ENCODE peak calls at places on chromosomes 2 and 18, in seven cellular contexts. One of them, this sample, is unnamed.

GRCh38 chr2:138723588-138723987 is 56.6 kb downstream of the NXPH2 start:
- DNase-seq in stimulated activated CD4-positive, alpha-beta T cell treated with anti-CD3 and anti-CD28 coated beads, Interleukin-4, amount 100 ng/mL, for 4 hours: no peak
- DNase-seq in iris pigment epithelial cell: no peak
- DNase-seq in IMR-90: no peak
- DNase-seq in CD4-positive, alpha-beta memory T cell: no peak
- DNase-seq in CD4-positive, alpha-beta T cell: no peak
- DNase-seq in HFFc6: no peak
- DNase-seq in this sample: no peak

GRCh38 chr2:241564596-241565411 is 6.3 kb downstream of the BOK start:
- DNase-seq in stimulated activated CD4-positive, alpha-beta T cell treated with anti-CD3 and anti-CD28 coated beads, Interleukin-4, amount 100 ng/mL, for 4 hours: no peak
- DNase-seq in iris pigment epithelial cell: no peak
- DNase-seq in IMR-90: no peak
- DNase-seq in CD4-positive, alpha-beta memory T cell: no peak
- DNase-seq in CD4-positive, alpha-beta T cell: no peak
- DNase-seq in HFFc6: no peak
- DNase-seq in this sample: no peak

GRCh38 chr2:107712857-107713256 is 113.8 kb upstream of the RGPD4 start:
- DNase-seq in stimulated activated CD4-positive, alpha-beta T cell treated with anti-CD3 and anti-CD28 coated beads, Interleukin-4, amount 100 ng/mL, for 4 hours: no peak
- DNase-seq in iris pigment epithelial cell: peak
- DNase-seq in IMR-90: no peak
- DNase-seq in CD4-positive, alpha-beta memory T cell: no peak
- DNase-seq in CD4-positive, alpha-beta T cell: no peak
- DNase-seq in HFFc6: no peak
- DNase-seq in this sample: peak

GRCh38 chr2:38499921-38500634 is 102.7 kb downstream of the HNRNPLL start:
- DNase-seq in stimulated activated CD4-positive, alpha-beta T cell treated with anti-CD3 and anti-CD28 coated beads, Interleukin-4, amount 100 ng/mL, for 4 hours: no peak
- DNase-seq in iris pigment epithelial cell: no peak
- DNase-seq in IMR-90: no peak
- DNase-seq in CD4-positive, alpha-beta memory T cell: no peak
- DNase-seq in CD4-positive, alpha-beta T cell: no peak
- DNase-seq in HFFc6: no peak
- DNase-seq in this sample: no peak

GRCh38 chr2:162245737-162246136 is 2.5 kb upstream of the FAP start:
- DNase-seq in stimulated activated CD4-positive, alpha-beta T cell treated with anti-CD3 and anti-CD28 coated beads, Interleukin-4, amount 100 ng/mL, for 4 hours: no peak
- DNase-seq in iris pigment epithelial cell: peak
- DNase-seq in IMR-90: peak
- DNase-seq in CD4-positive, alpha-beta memory T cell: no peak
- DNase-seq in CD4-positive, alpha-beta T cell: no peak
- DNase-seq in HFFc6: peak
- DNase-seq in this sample: no peak

GRCh38 chr2:48900321-48901014 is 144.9 kb upstream of the LHCGR start:
- DNase-seq in stimulated activated CD4-positive, alpha-beta T cell treated with anti-CD3 and anti-CD28 coated beads, Interleukin-4, amount 100 ng/mL, for 4 hours: no peak
- DNase-seq in iris pigment epithelial cell: no peak
- DNase-seq in IMR-90: no peak
- DNase-seq in CD4-positive, alpha-beta memory T cell: no peak
- DNase-seq in CD4-positive, alpha-beta T cell: no peak
- DNase-seq in HFFc6: no peak
- DNase-seq in this sample: no peak

GRCh38 chr2:237583385-237584295 is 6.9 kb downstream of the RAB17 start:
- DNase-seq in stimulated activated CD4-positive, alpha-beta T cell treated with anti-CD3 and anti-CD28 coated beads, Interleukin-4, amount 100 ng/mL, for 4 hours: no peak
- DNase-seq in iris pigment epithelial cell: no peak
- DNase-seq in IMR-90: no peak
- DNase-seq in CD4-positive, alpha-beta memory T cell: no peak
- DNase-seq in CD4-positive, alpha-beta T cell: no peak
- DNase-seq in HFFc6: no peak
- DNase-seq in this sample: no peak

GRCh38 chr18:75422341-75422910 is 5.1 kb downstream of the SMIM21 start:
- DNase-seq in stimulated activated CD4-positive, alpha-beta T cell treated with anti-CD3 and anti-CD28 coated beads, Interleukin-4, amount 100 ng/mL, for 4 hours: no peak
- DNase-seq in iris pigment epithelial cell: peak
- DNase-seq in IMR-90: peak
- DNase-seq in CD4-positive, alpha-beta memory T cell: no peak
- DNase-seq in CD4-positive, alpha-beta T cell: no peak
- DNase-seq in HFFc6: no peak
- DNase-seq in this sample: no peak

GRCh38 chr2:130252880-130253645 is 54.8 kb upstream of the TUBA3E start:
- DNase-seq in stimulated activated CD4-positive, alpha-beta T cell treated with anti-CD3 and anti-CD28 coated beads, Interleukin-4, amount 100 ng/mL, for 4 hours: no peak
- DNase-seq in iris pigment epithelial cell: peak
- DNase-seq in IMR-90: no peak
- DNase-seq in CD4-positive, alpha-beta memory T cell: no peak
- DNase-seq in CD4-positive, alpha-beta T cell: no peak
- DNase-seq in HFFc6: peak
- DNase-seq in this sample: no peak

GRCh38 chr2:240459401-240460242 is 24.2 kb downstream of the GPC1 start:
- DNase-seq in stimulated activated CD4-positive, alpha-beta T cell treated with anti-CD3 and anti-CD28 coated beads, Interleukin-4, amount 100 ng/mL, for 4 hours: no peak
- DNase-seq in iris pigment epithelial cell: no peak
- DNase-seq in IMR-90: no peak
- DNase-seq in CD4-positive, alpha-beta memory T cell: no peak
- DNase-seq in CD4-positive, alpha-beta T cell: no peak
- DNase-seq in HFFc6: no peak
- DNase-seq in this sample: no peak

GRCh38 chr2:196230460-196230859 is 59.1 kb upstream of the STK17B start:
- DNase-seq in stimulated activated CD4-positive, alpha-beta T cell treated with anti-CD3 and anti-CD28 coated beads, Interleukin-4, amount 100 ng/mL, for 4 hours: no peak
- DNase-seq in iris pigment epithelial cell: no peak
- DNase-seq in IMR-90: no peak
- DNase-seq in CD4-positive, alpha-beta memory T cell: no peak
- DNase-seq in CD4-positive, alpha-beta T cell: no peak
- DNase-seq in HFFc6: no peak
- DNase-seq in this sample: no peak

GRCh38 chr18:36064027-36064808 is 3.1 kb downstream of the RPRD1A start:
- DNase-seq in stimulated activated CD4-positive, alpha-beta T cell treated with anti-CD3 and anti-CD28 coated beads, Interleukin-4, amount 100 ng/mL, for 4 hours: no peak
- DNase-seq in iris pigment epithelial cell: no peak
- DNase-seq in IMR-90: no peak
- DNase-seq in CD4-positive, alpha-beta memory T cell: no peak
- DNase-seq in CD4-positive, alpha-beta T cell: no peak
- DNase-seq in HFFc6: no peak
- DNase-seq in this sample: no peak

GRCh38 chr18:44917184-44917864 is 236.6 kb downstream of the SETBP1 start:
- DNase-seq in stimulated activated CD4-positive, alpha-beta T cell treated with anti-CD3 and anti-CD28 coated beads, Interleukin-4, amount 100 ng/mL, for 4 hours: no peak
- DNase-seq in iris pigment epithelial cell: no peak
- DNase-seq in IMR-90: no peak
- DNase-seq in CD4-positive, alpha-beta memory T cell: no peak
- DNase-seq in CD4-positive, alpha-beta T cell: no peak
- DNase-seq in HFFc6: no peak
- DNase-seq in this sample: no peak

GRCh38 chr2:68722712-68723111 is 11.9 kb upstream of the ARHGAP25 start:
- DNase-seq in stimulated activated CD4-positive, alpha-beta T cell treated with anti-CD3 and anti-CD28 coated beads, Interleukin-4, amount 100 ng/mL, for 4 hours: no peak
- DNase-seq in iris pigment epithelial cell: peak
- DNase-seq in IMR-90: no peak
- DNase-seq in CD4-positive, alpha-beta memory T cell: no peak
- DNase-seq in CD4-positive, alpha-beta T cell: no peak
- DNase-seq in HFFc6: no peak
- DNase-seq in this sample: no peak

GRCh38 chr18:67553471-67553870 is 37.0 kb upstream of the DSEL start:
- DNase-seq in stimulated activated CD4-positive, alpha-beta T cell treated with anti-CD3 and anti-CD28 coated beads, Interleukin-4, amount 100 ng/mL, for 4 hours: no peak
- DNase-seq in iris pigment epithelial cell: peak
- DNase-seq in IMR-90: peak
- DNase-seq in CD4-positive, alpha-beta memory T cell: no peak
- DNase-seq in CD4-positive, alpha-beta T cell: no peak
- DNase-seq in HFFc6: no peak
- DNase-seq in this sample: no peak

GRCh38 chr2:67985586-67985985 is 77.2 kb downstream of the C1D start:
- DNase-seq in stimulated activated CD4-positive, alpha-beta T cell treated with anti-CD3 and anti-CD28 coated beads, Interleukin-4, amount 100 ng/mL, for 4 hours: no peak
- DNase-seq in iris pigment epithelial cell: peak
- DNase-seq in IMR-90: no peak
- DNase-seq in CD4-positive, alpha-beta memory T cell: no peak
- DNase-seq in CD4-positive, alpha-beta T cell: no peak
- DNase-seq in HFFc6: no peak
- DNase-seq in this sample: no peak

GRCh38 chr2:69584127-69584889 is 59.2 kb downstream of the AAK1 start:
- DNase-seq in stimulated activated CD4-positive, alpha-beta T cell treated with anti-CD3 and anti-CD28 coated beads, Interleukin-4, amount 100 ng/mL, for 4 hours: no peak
- DNase-seq in iris pigment epithelial cell: no peak
- DNase-seq in IMR-90: no peak
- DNase-seq in CD4-positive, alpha-beta memory T cell: no peak
- DNase-seq in CD4-positive, alpha-beta T cell: no peak
- DNase-seq in HFFc6: no peak
- DNase-seq in this sample: no peak

GRCh38 chr2:182426082-182426914 is 538 bp downstream of the PDE1A start:
- DNase-seq in stimulated activated CD4-positive, alpha-beta T cell treated with anti-CD3 and anti-CD28 coated beads, Interleukin-4, amount 100 ng/mL, for 4 hours: no peak
- DNase-seq in iris pigment epithelial cell: peak
- DNase-seq in IMR-90: peak
- DNase-seq in CD4-positive, alpha-beta memory T cell: no peak
- DNase-seq in CD4-positive, alpha-beta T cell: no peak
- DNase-seq in HFFc6: peak
- DNase-seq in this sample: no peak

GRCh38 chr18:10927980-10928605 is 221.3 kb downstream of the PIEZO2 start:
- DNase-seq in stimulated activated CD4-positive, alpha-beta T cell treated with anti-CD3 and anti-CD28 coated beads, Interleukin-4, amount 100 ng/mL, for 4 hours: no peak
- DNase-seq in iris pigment epithelial cell: peak
- DNase-seq in IMR-90: peak
- DNase-seq in CD4-positive, alpha-beta memory T cell: no peak
- DNase-seq in CD4-positive, alpha-beta T cell: no peak
- DNase-seq in HFFc6: no peak
- DNase-seq in this sample: no peak

GRCh38 chr2:178241852-178242551 is 47.7 kb downstream of the OSBPL6 start:
- DNase-seq in stimulated activated CD4-positive, alpha-beta T cell treated with anti-CD3 and anti-CD28 coated beads, Interleukin-4, amount 100 ng/mL, for 4 hours: no peak
- DNase-seq in iris pigment epithelial cell: peak
- DNase-seq in IMR-90: peak
- DNase-seq in CD4-positive, alpha-beta memory T cell: no peak
- DNase-seq in CD4-positive, alpha-beta T cell: no peak
- DNase-seq in HFFc6: peak
- DNase-seq in this sample: no peak

GRCh38 chr2:39516347-39517101 is 79.4 kb upstream of the MAP4K3 start:
- DNase-seq in stimulated activated CD4-positive, alpha-beta T cell treated with anti-CD3 and anti-CD28 coated beads, Interleukin-4, amount 100 ng/mL, for 4 hours: no peak
- DNase-seq in iris pigment epithelial cell: peak
- DNase-seq in IMR-90: peak
- DNase-seq in CD4-positive, alpha-beta memory T cell: no peak
- DNase-seq in CD4-positive, alpha-beta T cell: no peak
- DNase-seq in HFFc6: no peak
- DNase-seq in this sample: no peak

GRCh38 chr2:177419274-177419673 is 26.7 kb downstream of the AGPS start:
- DNase-seq in stimulated activated CD4-positive, alpha-beta T cell treated with anti-CD3 and anti-CD28 coated beads, Interleukin-4, amount 100 ng/mL, for 4 hours: no peak
- DNase-seq in iris pigment epithelial cell: peak
- DNase-seq in IMR-90: peak
- DNase-seq in CD4-positive, alpha-beta memory T cell: no peak
- DNase-seq in CD4-positive, alpha-beta T cell: no peak
- DNase-seq in HFFc6: peak
- DNase-seq in this sample: no peak

This sample was measured in Jurkat, Clone E6-1.